ENCODE peak calls at places on chromosomes 11 and 22, in six cellular contexts. R is GM12891, X is H1, F is K562, Z is HepG2, G is GM12878. K is an unnamed sample.
A peak's percentile ranks its signal among the peaks of the same experiment; 100 is the strongest.

GRCh38 chr11:120179071-120179672 is 31.7 kb upstream of the OAF start:
- DNase-seq in Z (no peak), X (no peak), G (no peak), F (no peak), R (no peak), K (no peak)

GRCh38 chr11:123195182-123196059 is at the start of gene CLMP:
- DNase-seq in R (peak; percentile 33), X (no peak), F (no peak), G (no peak), Z (no peak), K (no peak)

GRCh38 chr11:16809901-16810668 is 71.6 kb downstream of the C11orf58 start:
- DNase-seq in F (no peak), R (no peak), Z (no peak), G (no peak), X (no peak), K (no peak)

GRCh38 chr11:9617960-9618359 is 44.5 kb downstream of the WEE1 start:
- DNase-seq in G (no peak), R (no peak), Z (no peak), X (no peak), F (no peak), K (no peak)

GRCh38 chr11:126146454-126147192 is 64.8 kb downstream of the RPUSD4 start:
- DNase-seq in X (no peak), G (no peak), R (peak; percentile 34), F (no peak), Z (peak; percentile 84), K (no peak)

GRCh38 chr22:19056951-19057401 is 65.2 kb downstream of the DGCR2 start:
- DNase-seq in R (no peak), X (no peak), F (no peak), G (no peak), Z (no peak), K (no peak)

GRCh38 chr11:47412152-47412746 is 3.9 kb downstream of the SLC39A13 start:
- DNase-seq in R (no peak), X (no peak), G (no peak), Z (no peak), F (peak; percentile 56), K (peak; percentile 72)

GRCh38 chr11:8692417-8692816 is 9.8 kb downstream of the RPL27A start:
- DNase-seq in G (no peak), R (no peak), X (no peak), F (no peak), Z (no peak), K (no peak)

GRCh38 chr22:40679249-40679963 is at the start of gene MCHR1:
- DNase-seq in X (no peak), F (no peak), G (no peak), Z (no peak), R (no peak), K (no peak)

GRCh38 chr11:103525069-103525468 is 415.8 kb downstream of the DYNC2H1 start:
- DNase-seq in G (no peak), F (no peak), Z (no peak), X (no peak), R (no peak), K (no peak)

GRCh38 chr11:112694813-112695212 is 266.4 kb upstream of the NCAM1 start:
- DNase-seq in G (no peak), R (no peak), Z (no peak), X (no peak), F (no peak), K (no peak)

GRCh38 chr11:113614097-113614496 is 92.0 kb downstream of the TMPRSS5 start:
- DNase-seq in F (no peak), X (no peak), G (no peak), R (no peak), Z (no peak), K (no peak)

GRCh38 chr11:18384157-18384641 is 10.2 kb upstream of the LDHA start:
- DNase-seq in R (no peak), X (no peak), G (peak; percentile 51), F (peak; percentile 73), Z (peak; percentile 80), K (no peak)

GRCh38 chr22:36528336-36528735 is 630 bp downstream of the EIF3D start:
- DNase-seq in X (no peak), R (no peak), F (no peak), G (no peak), Z (no peak), K (no peak)

GRCh38 chr22:25485626-25486545 is 78.6 kb upstream of the GRK3 start:
- DNase-seq in R (no peak), F (no peak), G (peak; percentile 47), Z (no peak), X (no peak), K (no peak)

GRCh38 chr11:43399983-43400630 is 41.4 kb downstream of the TTC17 start:
- DNase-seq in Z (no peak), F (no peak), R (no peak), X (no peak), G (no peak), K (no peak)

GRCh38 chr11:110059706-110060430 is 33.3 kb upstream of the ZC3H12C start:
- DNase-seq in F (no peak), G (no peak), X (no peak), Z (no peak), R (no peak), K (no peak)

GRCh38 chr11:330694-331314 is 10.1 kb upstream of the IFITM3 start:
- DNase-seq in R (no peak), Z (no peak), F (no peak), X (no peak), G (no peak), K (no peak)

GRCh38 chr22:26479043-26479791 is 4.4 kb downstream of the HPS4 start:
- DNase-seq in X (no peak), F (peak; percentile 26), G (no peak), R (no peak), Z (peak; percentile 31), K (no peak)

GRCh38 chr11:64970731-64971151 is 1.2 kb downstream of the MAJIN start:
- DNase-seq in G (no peak), X (no peak), F (no peak), R (no peak), Z (no peak), K (no peak)

GRCh38 chr11:19229671-19230070 is 11.1 kb downstream of the E2F8 start:
- DNase-seq in F (no peak), Z (no peak), X (no peak), G (no peak), R (no peak), K (no peak)

GRCh38 chr11:28674432-28675076 is 566.4 kb downstream of the METTL15 start:
- DNase-seq in F (no peak), R (no peak), X (peak; percentile 10), G (no peak), Z (no peak), K (no peak)

GRCh38 chr11:77267910-77268309 is 33.6 kb downstream of the GDPD4 start:
- DNase-seq in F (no peak), Z (no peak), R (no peak), G (no peak), X (no peak), K (no peak)

GRCh38 chr22:49690454-49690853 is 137.2 kb downstream of the BRD1 start:
- DNase-seq in Z (no peak), X (no peak), G (no peak), R (no peak), F (no peak), K (no peak)

GRCh38 chr11:8354622-8355417 is 91.1 kb upstream of the LMO1 start:
- DNase-seq in X (no peak), G (no peak), Z (no peak), F (no peak), R (no peak), K (no peak)

GRCh38 chr11:27472398-27473016 is at the start of gene LGR4:
- DNase-seq in G (no peak), R (peak; percentile 73), X (peak; percentile 97), Z (peak; percentile 97), F (peak; percentile 93), K (peak; percentile 48)

DNA sequence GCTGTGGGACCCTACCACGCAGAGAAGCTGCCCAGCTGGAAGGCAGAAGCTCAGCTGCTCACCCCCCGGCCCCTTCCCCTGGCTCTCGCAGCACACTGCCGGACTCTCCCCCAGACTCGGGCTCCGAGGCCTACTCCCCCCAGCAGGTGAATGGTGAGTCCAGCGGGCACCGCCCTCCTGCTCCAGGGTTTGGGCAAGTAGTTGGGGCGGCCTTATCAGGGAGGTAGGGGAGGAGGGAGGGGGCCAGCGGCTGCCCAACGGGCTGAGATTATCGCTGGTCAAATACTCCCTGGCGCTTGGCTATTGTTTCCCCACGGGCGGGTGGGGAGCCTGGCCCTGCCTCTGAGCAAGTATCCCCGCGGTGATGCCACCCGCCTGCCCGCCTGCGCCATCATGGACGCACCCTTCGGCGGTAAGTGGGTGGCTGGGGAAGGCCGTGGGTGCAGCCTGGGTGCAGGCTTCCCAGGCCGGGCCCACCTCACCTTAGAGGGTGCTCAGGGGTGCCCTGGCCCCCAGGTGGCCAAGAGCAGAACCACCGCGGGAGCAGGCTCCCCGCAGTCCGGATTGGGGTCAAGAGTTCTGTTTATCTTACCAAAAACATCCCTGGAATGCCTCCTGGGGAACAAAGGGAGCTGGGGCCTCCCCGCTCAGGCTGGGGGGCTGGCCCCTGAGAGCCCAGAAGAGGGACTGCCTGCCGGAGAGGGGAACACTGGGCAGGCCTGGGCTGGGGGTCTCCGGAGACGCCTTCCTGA is 16.9 kb downstream of the MYRF start:
- DNase-seq in F (peak; percentile 47), G (no peak), Z (peak; percentile 90), R (no peak), X (no peak), K (no peak)
- TF ChIP-seq POLR2A in F (no peak), G (no peak), Z (peak; percentile 30), R (no peak), X (no peak), K (no peak)

DNA sequence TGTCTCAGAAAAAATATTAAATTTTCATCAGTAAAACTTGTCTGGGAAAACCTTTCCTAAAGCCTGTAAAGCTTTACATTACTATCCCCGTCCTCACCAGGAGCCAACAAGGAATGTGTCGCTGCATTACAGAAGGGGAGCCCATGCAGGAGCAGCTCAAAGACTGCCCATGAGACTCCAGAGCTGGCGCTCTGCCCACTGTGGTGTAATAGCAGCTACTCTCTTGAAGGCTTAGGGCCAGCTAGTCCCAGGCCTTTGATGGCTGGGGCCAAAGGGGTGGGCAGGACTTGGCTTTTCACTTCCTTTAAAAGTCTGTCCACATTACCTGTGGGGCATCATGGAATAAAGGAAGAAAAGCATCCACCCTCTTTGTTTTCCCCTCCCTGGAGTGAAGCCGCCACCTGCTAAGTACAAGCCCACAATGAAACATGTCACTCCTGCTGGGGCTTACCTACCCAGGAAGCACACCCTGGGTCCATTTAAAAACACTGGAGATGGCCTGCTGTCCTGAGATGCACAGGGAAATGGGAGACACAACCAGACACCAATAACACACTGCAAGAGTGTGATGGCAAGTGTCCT is 150.7 kb downstream of the ADAMTS15 start:
- DNase-seq in R (no peak), Z (no peak), F (no peak), G (no peak), X (no peak), K (no peak)
- TF ChIP-seq TAF1 in R (no peak), Z (no peak), F (no peak), G (no peak), X (no peak), K (no peak)

GRCh38 chr11:1335811-1336761 is 26.7 kb upstream of the TOLLIP start:
- DNase-seq in R (no peak), X (no peak), G (no peak), Z (peak; percentile 26), F (peak; percentile 75), K (no peak)
- TF ChIP-seq POLR2AphosphoS5 in R (no peak), X (peak; percentile 62), G (no peak), Z (peak; percentile 37), F (no peak), K (no peak)

DNA sequence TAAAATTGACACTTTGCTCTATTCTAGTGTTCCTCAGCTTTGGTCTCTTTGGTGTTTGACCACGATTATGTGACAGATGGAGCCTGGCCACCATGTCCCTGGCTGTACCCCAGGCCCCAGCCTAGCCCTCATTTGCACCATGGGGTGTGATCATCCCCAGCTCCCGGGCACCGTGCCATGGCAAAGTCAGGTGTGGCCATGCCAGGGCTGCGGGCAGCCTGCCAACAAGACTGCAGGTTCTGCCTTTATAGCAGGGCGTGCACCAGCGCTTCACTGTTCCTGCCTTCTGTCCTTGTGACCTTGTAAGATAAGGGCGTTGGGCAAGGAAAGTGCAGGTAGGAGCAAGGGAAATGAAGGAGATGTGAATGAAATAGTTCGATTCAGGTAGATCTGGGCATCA is 22.4 kb upstream of the APOBEC3A start:
- DNase-seq in F (no peak), X (no peak), Z (no peak), R (no peak), G (no peak), K (no peak)
- TF ChIP-seq POLR2A in F (no peak), X (no peak), Z (no peak), R (no peak), G (no peak), K (no peak)